ENCODE peak calls at places on chromosomes 5 and 9, in eight cellular contexts. Q, P, B, M, T, A, E and J are unnamed samples.
A peak's percentile ranks its signal among the peaks of the same experiment; 100 is the strongest.

GRCh38 chr9:93127395-93127911 is 6.6 kb downstream of the NINJ1 start:
- DNase-seq in Q (peak; percentile 12), P (peak; percentile 64), B (no peak), M (no peak), T (no peak), A (no peak), E (no peak), J (no peak)

GRCh38 chr5:20262896-20263295 is 274.9 kb upstream of the CDH18 start:
- DNase-seq in Q (no peak), P (no peak), B (no peak), M (no peak), T (no peak), A (no peak), E (no peak), J (no peak)

GRCh38 chr9:6639622-6640021 is 5.9 kb downstream of the GLDC start:
- DNase-seq in Q (no peak), P (no peak), B (no peak), M (no peak), T (no peak), A (no peak), E (no peak), J (no peak)

GRCh38 chr5:173456751-173457171 is 128.5 kb upstream of the STC2 start:
- DNase-seq in Q (no peak), P (peak; percentile 92), B (no peak), M (no peak), T (no peak), A (no peak), E (peak; percentile 12), J (no peak)

GRCh38 chr9:91844170-91844569 is 105.9 kb downstream of the ROR2 start:
- DNase-seq in Q (peak; percentile 32), P (peak; percentile 39), B (peak; percentile 39), M (no peak), T (no peak), A (peak; percentile 41), E (no peak), J (no peak)

GRCh38 chr9:7117676-7118561 is 360.1 kb downstream of the KDM4C start:
- DNase-seq in Q (no peak), P (peak; percentile 61), B (no peak), M (no peak), T (peak; percentile 46), A (no peak), E (no peak), J (peak; percentile 11)

GRCh38 chr5:19987594-19988345 is at the start of gene CDH18:
- DNase-seq in Q (no peak), P (no peak), B (peak; percentile 62), M (no peak), T (no peak), A (peak; percentile 17), E (peak; percentile 30), J (no peak)

GRCh38 chr5:40652441-40653220 is 27.1 kb upstream of the PTGER4 start:
- DNase-seq in Q (peak; percentile 58), P (no peak), B (no peak), M (no peak), T (no peak), A (no peak), E (no peak), J (no peak)

GRCh38 chr5:88287846-88288588 is 19.4 kb upstream of the TMEM161B start:
- DNase-seq in Q (no peak), P (no peak), B (no peak), M (no peak), T (no peak), A (no peak), E (peak; percentile 9), J (no peak)

GRCh38 chr5:145960848-145961600 is 24.6 kb downstream of the SH3RF2 start:
- DNase-seq in Q (no peak), P (no peak), B (no peak), M (no peak), T (no peak), A (no peak), E (no peak), J (no peak)

GRCh38 chr9:124022201-124023121 is 10.9 kb downstream of the LHX2 start:
- DNase-seq in Q (no peak), P (peak; percentile 31), B (no peak), M (no peak), T (no peak), A (no peak), E (no peak), J (no peak)

GRCh38 chr5:132714456-132715307 is 22.7 kb downstream of the KIF3A start:
- DNase-seq in Q (no peak), P (peak; percentile 6), B (no peak), M (no peak), T (no peak), A (no peak), E (peak; percentile 28), J (peak; percentile 22)

GRCh38 chr5:139100825-139101224 is 97.3 kb downstream of the SIL1 start:
- DNase-seq in Q (no peak), P (no peak), B (no peak), M (no peak), T (no peak), A (no peak), E (no peak), J (no peak)

GRCh38 chr5:59845733-59846132 is 47.8 kb downstream of the PDE4D start:
- DNase-seq in Q (no peak), P (no peak), B (no peak), M (no peak), T (no peak), A (no peak), E (no peak), J (no peak)

GRCh38 chr9:128142061-128142460 is 7.2 kb upstream of the LCN2 start:
- DNase-seq in Q (no peak), P (no peak), B (no peak), M (no peak), T (no peak), A (no peak), E (no peak), J (no peak)

DNA sequence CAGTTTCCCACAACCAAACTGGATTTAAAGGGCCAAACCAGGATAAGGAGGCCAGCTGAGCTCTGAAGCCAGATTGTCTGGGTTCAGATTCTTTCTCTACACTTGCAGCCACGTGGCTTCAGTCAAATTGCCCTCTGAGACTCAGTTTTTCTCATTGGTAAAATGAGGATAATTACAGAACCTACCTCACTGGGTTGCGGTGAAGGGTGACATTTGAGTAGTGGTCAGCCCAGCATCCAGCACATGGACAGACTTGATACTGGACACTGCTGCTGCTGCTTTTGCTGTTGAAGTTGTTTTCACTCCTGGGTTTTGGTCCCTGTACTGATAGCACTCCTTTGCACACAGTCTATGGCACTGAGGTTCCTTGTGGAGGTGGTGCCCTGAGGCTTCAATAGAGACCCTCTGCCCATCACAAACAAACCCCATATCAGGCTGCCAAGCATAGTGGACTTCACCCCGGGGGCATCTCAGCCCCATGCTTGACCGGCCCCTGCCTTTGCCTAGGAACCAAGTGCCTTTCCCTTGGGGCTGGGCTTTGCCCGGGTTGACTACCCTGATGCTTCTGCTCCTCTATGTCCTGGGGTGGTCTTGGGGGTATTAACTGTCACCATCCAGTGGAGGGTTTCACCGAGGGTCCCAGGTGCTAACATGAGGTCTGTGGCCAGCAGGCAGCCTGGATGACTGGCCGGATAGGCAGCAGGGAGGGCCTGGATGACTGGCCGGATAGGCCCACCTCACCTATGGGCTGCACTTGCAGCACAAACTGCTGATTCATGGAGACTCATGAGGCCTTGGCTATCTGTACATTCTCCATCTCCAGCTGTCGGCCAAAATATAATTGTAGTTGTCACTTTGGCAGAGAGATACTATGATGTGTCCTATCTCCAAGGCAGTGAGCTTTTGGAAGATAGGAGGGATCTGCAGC is 25.9 kb upstream of the CDKN2AIPNL start:
- DNase-seq in Q (no peak), P (peak; percentile 58), B (no peak), M (no peak), T (no peak), A (no peak), E (no peak), J (peak; percentile 84)
- TF ChIP-seq POLR2A in Q (no peak), P (peak; percentile 70), B (peak; percentile 80), M (no peak), T (peak; percentile 67), A (no peak), E (no peak), J (peak; percentile 21)

DNA sequence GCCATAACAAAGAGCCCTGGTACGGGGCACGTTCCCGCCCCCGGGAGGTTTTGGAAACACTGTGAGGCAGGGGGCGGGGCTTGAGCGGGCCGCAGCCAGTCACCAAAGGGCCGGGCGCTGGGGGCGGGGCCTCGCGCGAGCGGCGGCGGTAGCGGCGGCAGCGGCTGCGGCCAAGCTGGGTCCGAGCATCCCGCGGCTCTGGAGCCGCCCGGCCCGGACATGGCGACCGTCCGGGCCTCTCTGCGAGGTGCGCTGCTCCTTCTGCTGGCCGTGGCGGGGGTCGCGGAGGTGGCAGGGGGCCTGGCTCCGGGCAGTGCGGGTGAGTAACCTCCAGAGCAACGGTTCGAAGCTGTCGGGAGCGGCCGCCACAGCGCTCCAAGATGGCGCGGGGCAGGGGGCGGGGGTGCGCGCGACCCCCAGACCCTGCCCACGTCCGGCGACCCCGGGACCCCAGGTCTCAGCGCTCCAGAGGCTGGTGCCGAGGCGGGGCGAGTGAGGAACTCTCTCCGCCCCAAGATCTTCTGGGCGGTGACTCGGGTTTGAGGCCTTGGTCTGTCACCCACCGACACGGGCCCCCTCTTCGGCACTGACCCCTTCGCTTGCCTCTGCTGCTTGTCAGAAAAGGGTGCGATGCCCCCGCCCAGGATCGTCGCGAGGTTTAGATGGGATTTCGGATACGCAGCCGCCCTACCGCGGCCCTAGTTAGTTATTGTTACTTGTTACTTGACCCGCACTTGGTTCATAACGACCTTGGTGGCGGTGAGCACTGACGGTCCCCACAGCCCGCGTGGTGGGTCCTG is at the start of gene RECK:
- DNase-seq in Q (peak; percentile 88), P (peak; percentile 72), B (peak; percentile 84), M (no peak), T (no peak), A (peak; percentile 87), E (peak; percentile 72), J (peak; percentile 86)
- TF ChIP-seq POLR2A in Q (peak; percentile 31), P (peak; percentile 40), B (peak; percentile 46), M (peak; percentile 83), T (peak; percentile 70), A (peak; percentile 21), E (peak; percentile 77), J (no peak)

GRCh38 chr9:19050637-19051591 is 1.7 kb downstream of the RRAGA start:
- DNase-seq in Q (no peak), P (no peak), B (no peak), M (no peak), T (no peak), A (no peak), E (peak; percentile 17), J (peak; percentile 36)

GRCh38 chr9:19049872-19050636 is 827 bp downstream of the RRAGA start:
- DNase-seq in Q (peak; percentile 16), P (peak; percentile 67), B (peak; percentile 11), M (no peak), T (no peak), A (no peak), E (peak; percentile 50), J (peak; percentile 63)

GRCh38 chr9:19048966-19049871 is at the start of gene RRAGA:
- DNase-seq in Q (peak; percentile 96), P (peak; percentile 100), B (peak; percentile 95), M (peak; percentile 95), T (peak; percentile 90), A (peak; percentile 89), E (peak; percentile 97), J (peak; percentile 96)
- TF ChIP-seq POLR2A in Q (peak; percentile 91), P (peak; percentile 92), B (peak; percentile 96), M (peak; percentile 75), T (peak; percentile 95), A (no peak), E (peak; percentile 97), J (peak; percentile 99)

DNA sequence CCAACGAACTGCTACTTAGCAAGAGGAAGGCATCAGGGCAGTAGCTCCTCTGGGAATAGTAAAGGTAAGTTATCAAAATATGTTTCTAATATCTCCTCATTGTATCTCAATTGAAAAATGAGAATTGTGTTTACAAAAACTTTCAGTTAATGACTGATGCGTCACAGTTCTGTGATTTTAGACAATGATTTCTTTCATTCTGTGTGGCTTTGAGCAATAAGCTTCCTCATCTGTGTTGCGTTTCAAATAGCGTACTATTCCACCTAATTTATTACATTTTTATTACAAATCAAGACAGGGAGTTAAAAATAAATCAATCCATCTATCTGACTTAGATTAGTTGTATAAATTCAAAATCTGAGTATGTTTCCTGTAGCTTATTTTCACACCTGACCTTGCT is 145.0 kb downstream of the CAAP1 start:
- DNase-seq in Q (no peak), P (no peak), B (no peak), M (no peak), T (no peak), A (no peak), E (no peak), J (no peak)
- TF ChIP-seq POLR2A in Q (no peak), P (no peak), B (no peak), M (no peak), T (no peak), A (no peak), E (no peak), J (no peak)